ENCODE peak calls at places on chromosomes 2 and 18, in four cellular contexts. V, T, H and A are unnamed samples.

GRCh38 chr2:127770973-127771735 is 39.8 kb downstream of the WDR33 start:
- DNase-seq in T (peak), H (no peak), V (no peak), A (no peak)

GRCh38 chr2:170262343-170262742 is 84.4 kb downstream of the MYO3B start:
- DNase-seq in H (no peak), T (no peak), V (no peak), A (no peak)

GRCh38 chr2:117960231-117960630 is 53.6 kb downstream of the CCDC93 start:
- DNase-seq in V (no peak), H (no peak), T (no peak), A (no peak)

GRCh38 chr2:163601377-163601776 is 134.4 kb downstream of the FIGN start:
- DNase-seq in T (no peak), V (no peak), H (no peak), A (no peak)

GRCh38 chr2:105977212-105977611 is 216.9 kb downstream of the UXS1 start:
- DNase-seq in V (no peak), H (no peak), T (peak), A (no peak)

GRCh38 chr2:9074930-9075329 is 71.4 kb upstream of the MBOAT2 start:
- DNase-seq in T (no peak), H (no peak), V (no peak), A (peak)

GRCh38 chr2:174553811-174554493 is 43.7 kb downstream of the WIPF1 start:
- DNase-seq in H (no peak), T (no peak), V (no peak), A (no peak)

GRCh38 chr2:25851740-25852503 is 26.4 kb downstream of the ASXL2 start:
- DNase-seq in V (peak), T (peak), H (peak), A (no peak)

GRCh38 chr2:217370391-217370790 is 510.5 kb upstream of the TNP1 start:
- DNase-seq in H (no peak), T (peak), V (peak), A (no peak)

DNA sequence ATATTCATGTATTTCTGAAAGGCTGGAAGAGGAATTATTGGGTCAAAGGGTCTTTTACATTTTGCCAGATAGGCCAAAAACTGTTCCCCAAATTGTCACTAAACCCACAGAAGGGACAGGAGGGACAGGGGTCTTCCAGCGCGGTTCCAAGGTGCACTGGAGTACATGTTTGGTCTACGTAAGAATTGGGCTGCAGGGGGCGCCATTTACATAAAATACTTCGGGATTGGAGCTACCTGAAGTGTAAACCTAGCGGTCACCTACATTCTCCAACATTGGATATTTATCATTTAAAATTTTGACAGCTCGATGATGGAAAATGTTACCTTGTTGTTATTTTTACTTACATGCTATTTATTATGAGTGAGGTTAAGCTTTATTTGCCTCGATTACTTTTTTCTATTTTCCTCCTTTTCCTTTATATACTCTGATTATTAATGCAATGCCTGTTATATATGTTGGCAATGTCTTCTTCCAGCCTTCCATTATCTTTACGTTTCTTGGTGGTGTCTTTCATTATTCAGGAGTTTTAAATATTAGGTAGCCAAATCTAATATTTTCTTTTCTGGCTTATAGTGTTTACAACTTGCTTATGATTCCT is 43.0 kb upstream of the RAB6C start:
- DNase-seq in H (no peak), T (peak), V (peak), A (peak)
- TF ChIP-seq NR2C2 in H (no peak), T (no peak), V (no peak), A (no peak)

GRCh38 chr18:47953471-47953931 is 23.0 kb upstream of the SMAD2 start:
- DNase-seq in V (no peak), T (no peak), H (no peak), A (no peak)
- TF ChIP-seq NR2C2 in V (no peak), T (no peak), H (no peak), A (no peak)

DNA sequence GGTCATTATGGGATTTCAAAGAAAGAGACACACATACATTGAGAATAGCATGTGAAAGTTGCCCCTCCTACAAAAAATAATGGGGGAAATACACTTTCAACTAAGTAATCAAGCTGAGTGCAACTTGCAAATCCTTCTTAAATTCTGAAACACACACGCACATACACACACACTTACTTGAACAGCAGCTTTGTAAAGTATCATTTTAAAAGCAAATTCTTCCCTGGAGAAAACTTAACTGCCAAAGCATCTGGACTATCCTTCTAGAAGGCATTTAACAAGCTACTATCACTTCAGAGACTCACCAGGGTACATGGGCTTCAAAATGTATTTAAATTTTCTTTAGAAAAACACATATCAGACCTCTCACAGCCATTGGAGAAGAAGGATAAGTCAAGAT is 15.3 kb downstream of the GAREM1 start:
- DNase-seq in V (no peak), H (no peak), T (no peak), A (no peak)
- TF ChIP-seq NR2C2 in V (no peak), H (no peak), T (no peak), A (no peak)

GRCh38 chr2:191013617-191013875 is 425 bp downstream of the STAT1 start:
- DNase-seq in H (no peak), T (no peak), V (no peak), A (no peak)

GRCh38 chr2:191015831-191016230 is 1.9 kb upstream of the STAT1 start:
- DNase-seq in T (no peak), H (no peak), V (no peak), A (no peak)

GRCh38 chr2:191015229-191015628 is 1.3 kb upstream of the STAT1 start:
- DNase-seq in H (no peak), V (no peak), T (no peak), A (no peak)

GRCh38 chr2:191013876-191014652 is at the start of gene STAT1:
- DNase-seq in T (peak), V (peak), H (peak), A (peak)

GRCh38 chr2:191014653-191015020 is 666 bp upstream of the STAT1 start:
- DNase-seq in T (no peak), V (no peak), H (no peak), A (no peak)
- TF ChIP-seq NR2C2 in T (no peak), V (no peak), H (no peak), A (no peak)

DNA sequence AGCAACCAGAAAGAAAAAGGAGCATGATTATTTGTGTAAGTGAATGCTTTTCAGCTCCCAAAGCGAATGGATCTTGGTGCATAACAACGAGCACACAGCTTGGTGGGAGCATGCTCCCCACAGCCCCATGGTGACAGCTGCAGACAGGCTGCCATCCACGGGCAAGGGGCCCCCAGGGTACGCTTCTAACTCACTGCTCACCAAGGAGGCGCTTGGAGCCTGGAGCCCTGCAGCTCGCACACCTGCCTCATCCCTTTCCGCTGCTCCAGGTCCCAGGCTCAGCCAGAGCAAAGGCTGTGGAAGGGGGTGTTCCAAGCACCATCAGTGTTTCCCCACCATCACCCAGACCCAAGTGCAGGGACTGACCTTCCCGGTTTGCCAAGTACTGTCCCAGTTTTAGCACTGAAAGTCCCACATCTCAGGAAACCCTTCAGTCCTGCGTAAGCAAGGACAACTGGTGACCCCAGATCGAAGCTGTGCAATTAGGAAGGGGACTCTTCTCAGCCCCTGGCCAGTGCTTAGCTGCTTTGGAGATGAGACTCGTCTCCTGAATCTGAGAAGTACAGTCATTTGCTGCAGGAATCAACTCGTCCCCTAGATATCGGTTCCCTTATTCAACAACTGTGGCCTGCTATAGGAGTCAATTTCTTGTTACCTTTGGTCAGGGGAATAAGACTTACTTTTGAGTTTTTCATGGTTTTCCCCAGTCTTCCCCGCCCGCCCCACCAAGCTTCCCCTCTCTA is 50.0 kb upstream of the ATG16L1 start:
- DNase-seq in V (no peak), T (no peak), H (no peak), A (no peak)
- TF ChIP-seq NR2C2 in V (no peak), T (no peak), H (no peak), A (no peak)

DNA sequence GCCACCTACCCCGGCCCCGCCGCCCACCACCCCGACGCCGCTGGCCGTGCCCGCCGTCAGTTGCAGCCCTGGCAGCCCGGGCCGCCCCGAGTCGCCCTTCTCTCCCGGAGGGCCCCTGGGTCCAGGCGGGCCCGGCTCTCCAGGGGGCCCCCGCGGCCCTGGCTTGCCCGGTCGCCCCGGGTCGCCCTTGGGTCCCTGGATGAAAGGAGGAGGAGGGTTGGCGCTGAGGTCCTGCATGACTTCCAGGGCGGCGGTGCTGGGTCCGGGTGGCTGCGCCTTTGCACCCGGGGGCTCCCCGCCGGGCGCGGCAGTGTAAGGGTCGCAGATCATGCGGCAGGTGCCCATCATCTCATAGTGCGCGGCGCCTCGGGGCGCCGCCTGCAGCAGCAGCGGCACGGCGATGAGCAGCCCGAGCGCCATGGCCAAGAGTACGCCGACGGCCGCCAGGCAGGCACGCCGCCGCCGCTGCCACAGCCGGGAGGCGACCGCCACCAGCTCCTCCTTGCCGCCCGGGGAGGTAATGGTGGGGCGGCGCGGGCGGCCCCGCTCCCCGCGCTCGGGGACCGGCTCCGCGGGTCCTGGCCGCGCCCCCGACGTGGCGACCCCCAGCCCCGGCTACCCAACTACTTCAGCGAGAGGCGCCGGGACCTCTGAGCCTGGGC is 570 bp downstream of the C1QL2 start:
- DNase-seq in V (no peak), H (no peak), T (no peak), A (no peak)
- TF ChIP-seq NR2C2 in V (no peak), H (no peak), T (no peak), A (no peak)

GRCh38 chr2:182862003-182862402 is 4.4 kb downstream of the FRZB start:
- DNase-seq in V (no peak), T (no peak), H (no peak), A (no peak)
- TF ChIP-seq NR2C2 in V (no peak), T (no peak), H (no peak), A (no peak)

GRCh38 chr2:191051825-191052778 is 38.1 kb upstream of the STAT1 start:
- DNase-seq in H (peak), T (peak), V (peak), A (no peak)
- TF ChIP-seq NR2C2 in H (no peak), T (no peak), V (no peak), A (no peak)